ENCODE peak calls at places on chromosomes 6 and 20, in five cellular contexts. One of them, this sample, is unnamed.

GRCh38 chr6:2376429-2377355 is 131.3 kb upstream of the GMDS start:
- DNase-seq in H1: no peak
- DNase-seq in neuronal stem cell: no peak
- DNase-seq in mesenchymal stem cell: peak
- DNase-seq in H9: no peak
- DNase-seq in this sample: no peak

GRCh38 chr6:78701407-78701806 is 165.9 kb upstream of the IRAK1BP1 start:
- DNase-seq in H9: no peak
- DNase-seq in neuronal stem cell: no peak
- DNase-seq in H1: no peak
- DNase-seq in mesenchymal stem cell: no peak
- DNase-seq in this sample: no peak

GRCh38 chr20:24629668-24630067 is 160.2 kb downstream of the SYNDIG1 start:
- DNase-seq in neuronal stem cell: no peak
- DNase-seq in mesenchymal stem cell: peak
- DNase-seq in H1: no peak
- DNase-seq in H9: no peak
- DNase-seq in this sample: no peak

GRCh38 chr20:8144282-8145245 is 12.5 kb downstream of the PLCB1 start:
- DNase-seq in H9: peak
- DNase-seq in mesenchymal stem cell: peak
- DNase-seq in H1: no peak
- DNase-seq in neuronal stem cell: no peak
- DNase-seq in this sample: no peak

GRCh38 chr20:55881204-55881603 is 124.1 kb downstream of the CBLN4 start:
- DNase-seq in mesenchymal stem cell: no peak
- DNase-seq in H9: no peak
- DNase-seq in H1: no peak
- DNase-seq in neuronal stem cell: no peak
- DNase-seq in this sample: no peak

GRCh38 chr6:2502096-2502997 is 248.4 kb downstream of the MYLK4 start:
- DNase-seq in H1: no peak
- DNase-seq in neuronal stem cell: no peak
- DNase-seq in mesenchymal stem cell: no peak
- DNase-seq in H9: no peak
- DNase-seq in this sample: peak

GRCh38 chr6:121435444-121436069 is at the start of gene GJA1:
- DNase-seq in mesenchymal stem cell: peak
- DNase-seq in H1: peak
- DNase-seq in neuronal stem cell: peak
- DNase-seq in H9: peak
- DNase-seq in this sample: peak

GRCh38 chr20:4038047-4038459 is 22.7 kb upstream of the RNF24 start:
- DNase-seq in H9: peak
- DNase-seq in neuronal stem cell: no peak
- DNase-seq in H1: no peak
- DNase-seq in mesenchymal stem cell: peak
- DNase-seq in this sample: peak

GRCh38 chr20:25745100-25745499 is 48.4 kb upstream of the ZNF337 start:
- DNase-seq in H9: no peak
- DNase-seq in mesenchymal stem cell: no peak
- DNase-seq in neuronal stem cell: no peak
- DNase-seq in H1: no peak
- DNase-seq in this sample: no peak

GRCh38 chr20:25745738-25746137 is 49.1 kb upstream of the ZNF337 start:
- DNase-seq in mesenchymal stem cell: no peak
- DNase-seq in H1: no peak
- DNase-seq in H9: no peak
- DNase-seq in neuronal stem cell: no peak
- DNase-seq in this sample: no peak

GRCh38 chr20:25741088-25741487 is 44.4 kb upstream of the ZNF337 start:
- DNase-seq in H9: no peak
- DNase-seq in H1: no peak
- DNase-seq in neuronal stem cell: no peak
- DNase-seq in mesenchymal stem cell: no peak
- DNase-seq in this sample: no peak

GRCh38 chr20:25739615-25740320 is 43.1 kb upstream of the ZNF337 start:
- DNase-seq in neuronal stem cell: no peak
- DNase-seq in H1: no peak
- DNase-seq in H9: no peak
- DNase-seq in mesenchymal stem cell: no peak
- DNase-seq in this sample: no peak

GRCh38 chr20:25744261-25744660 is 47.6 kb upstream of the ZNF337 start:
- DNase-seq in H1: no peak
- DNase-seq in H9: no peak
- DNase-seq in mesenchymal stem cell: no peak
- DNase-seq in neuronal stem cell: no peak
- DNase-seq in this sample: no peak
- H2BK12ac ChIP-seq in H1: no peak
- H2BK12ac ChIP-seq in H9: no peak
- H2BK12ac ChIP-seq in mesenchymal stem cell: no peak
- H2BK12ac ChIP-seq in neuronal stem cell: no peak
- H2BK12ac ChIP-seq in this sample: no peak

DNA sequence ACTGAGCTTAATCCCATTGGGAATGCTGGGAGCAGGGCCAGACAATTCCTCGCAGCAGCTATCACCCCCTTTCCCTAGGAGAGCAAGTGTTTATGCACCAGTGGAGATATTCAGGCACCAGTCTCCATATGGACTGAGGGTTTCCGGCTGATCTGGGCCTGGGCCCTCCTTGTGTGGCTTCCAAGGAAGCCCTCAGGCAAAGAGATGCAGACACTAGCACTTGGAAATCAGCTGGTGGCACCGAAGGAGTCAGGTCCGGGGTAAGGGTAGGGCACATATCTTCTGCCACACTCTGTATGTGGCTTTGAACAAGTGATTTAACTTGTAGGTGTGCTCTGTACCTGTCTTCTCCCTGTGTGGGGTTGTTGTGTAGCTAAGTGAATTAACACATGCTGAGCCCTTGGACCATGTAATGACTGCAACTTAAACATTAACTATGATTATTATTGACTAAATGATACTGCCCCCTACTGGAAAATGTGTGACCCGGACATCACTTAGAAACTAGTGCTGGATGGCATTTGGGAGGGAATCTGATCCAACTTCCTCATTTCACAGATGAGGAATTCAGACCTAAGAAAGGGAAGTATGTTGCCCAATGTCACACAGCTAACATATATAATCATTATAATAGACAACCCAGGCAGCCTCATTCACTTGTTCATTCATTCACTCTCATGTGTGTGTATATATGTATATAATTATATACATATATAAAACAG is 19.3 kb upstream of the WFDC2 start:
- DNase-seq in mesenchymal stem cell: peak
- DNase-seq in H1: no peak
- DNase-seq in neuronal stem cell: no peak
- DNase-seq in H9: peak
- DNase-seq in this sample: peak
- H2BK12ac ChIP-seq in mesenchymal stem cell: no peak
- H2BK12ac ChIP-seq in H1: no peak
- H2BK12ac ChIP-seq in neuronal stem cell: no peak
- H2BK12ac ChIP-seq in H9: no peak
- H2BK12ac ChIP-seq in this sample: no peak

GRCh38 chr6:56575736-56576135 is 67.0 kb downstream of the DST start:
- DNase-seq in neuronal stem cell: no peak
- DNase-seq in H1: no peak
- DNase-seq in H9: no peak
- DNase-seq in mesenchymal stem cell: no peak
- DNase-seq in this sample: no peak

GRCh38 chr6:56574292-56574691 is 68.4 kb downstream of the DST start:
- DNase-seq in H9: no peak
- DNase-seq in neuronal stem cell: no peak
- DNase-seq in H1: no peak
- DNase-seq in mesenchymal stem cell: no peak
- DNase-seq in this sample: no peak

GRCh38 chr6:56573142-56573541 is 69.5 kb downstream of the DST start:
- DNase-seq in neuronal stem cell: no peak
- DNase-seq in H1: no peak
- DNase-seq in mesenchymal stem cell: no peak
- DNase-seq in H9: no peak
- DNase-seq in this sample: no peak

GRCh38 chr6:56571605-56572004 is 71.1 kb downstream of the DST start:
- DNase-seq in H9: no peak
- DNase-seq in neuronal stem cell: no peak
- DNase-seq in mesenchymal stem cell: no peak
- DNase-seq in H1: no peak
- DNase-seq in this sample: no peak

GRCh38 chr6:56573624-56574023 is 69.1 kb downstream of the DST start:
- DNase-seq in H9: no peak
- DNase-seq in H1: no peak
- DNase-seq in neuronal stem cell: no peak
- DNase-seq in mesenchymal stem cell: peak
- DNase-seq in this sample: no peak
- H2BK12ac ChIP-seq in H9: no peak
- H2BK12ac ChIP-seq in H1: no peak
- H2BK12ac ChIP-seq in neuronal stem cell: no peak
- H2BK12ac ChIP-seq in mesenchymal stem cell: no peak
- H2BK12ac ChIP-seq in this sample: no peak

DNA sequence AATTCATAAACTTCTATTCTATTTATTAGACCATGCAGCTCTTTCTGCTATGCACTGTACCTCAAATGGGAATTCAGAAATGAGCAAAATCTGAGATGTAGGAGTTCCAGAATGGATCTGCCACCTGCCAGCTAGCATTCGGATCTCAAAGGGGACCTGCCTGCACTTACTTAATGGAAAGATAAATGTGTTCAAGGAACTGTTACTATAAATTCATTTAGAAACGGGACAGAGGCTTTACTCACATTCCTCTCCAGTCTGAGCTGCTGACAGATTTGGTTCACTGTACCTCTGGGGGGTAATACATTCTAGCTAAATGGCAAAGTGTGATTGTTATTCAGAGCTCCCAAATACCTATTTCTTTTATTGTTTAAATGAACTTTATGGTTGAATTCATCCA is 384.1 kb downstream of the GRIK2 start:
- DNase-seq in mesenchymal stem cell: no peak
- DNase-seq in neuronal stem cell: no peak
- DNase-seq in H9: no peak
- DNase-seq in H1: no peak
- DNase-seq in this sample: no peak
- H2BK12ac ChIP-seq in mesenchymal stem cell: no peak
- H2BK12ac ChIP-seq in neuronal stem cell: no peak
- H2BK12ac ChIP-seq in H9: no peak
- H2BK12ac ChIP-seq in H1: no peak
- H2BK12ac ChIP-seq in this sample: no peak

GRCh38 chr6:20401403-20402180 is at the start of gene E2F3:
- DNase-seq in mesenchymal stem cell: peak
- DNase-seq in neuronal stem cell: peak
- DNase-seq in H1: peak
- DNase-seq in H9: peak
- DNase-seq in this sample: peak

GRCh38 chr6:20402181-20403079 is 751 bp downstream of the E2F3 start:
- DNase-seq in H9: peak
- DNase-seq in H1: no peak
- DNase-seq in mesenchymal stem cell: peak
- DNase-seq in neuronal stem cell: peak
- DNase-seq in this sample: peak

GRCh38 chr6:20403766-20404640 is 2.3 kb downstream of the E2F3 start:
- DNase-seq in mesenchymal stem cell: peak
- DNase-seq in H9: peak
- DNase-seq in neuronal stem cell: peak
- DNase-seq in H1: no peak
- DNase-seq in this sample: no peak

GRCh38 chr6:20404641-20405032 is 3.0 kb downstream of the E2F3 start:
- DNase-seq in neuronal stem cell: peak
- DNase-seq in mesenchymal stem cell: peak
- DNase-seq in H1: no peak
- DNase-seq in H9: peak
- DNase-seq in this sample: peak

DNA sequence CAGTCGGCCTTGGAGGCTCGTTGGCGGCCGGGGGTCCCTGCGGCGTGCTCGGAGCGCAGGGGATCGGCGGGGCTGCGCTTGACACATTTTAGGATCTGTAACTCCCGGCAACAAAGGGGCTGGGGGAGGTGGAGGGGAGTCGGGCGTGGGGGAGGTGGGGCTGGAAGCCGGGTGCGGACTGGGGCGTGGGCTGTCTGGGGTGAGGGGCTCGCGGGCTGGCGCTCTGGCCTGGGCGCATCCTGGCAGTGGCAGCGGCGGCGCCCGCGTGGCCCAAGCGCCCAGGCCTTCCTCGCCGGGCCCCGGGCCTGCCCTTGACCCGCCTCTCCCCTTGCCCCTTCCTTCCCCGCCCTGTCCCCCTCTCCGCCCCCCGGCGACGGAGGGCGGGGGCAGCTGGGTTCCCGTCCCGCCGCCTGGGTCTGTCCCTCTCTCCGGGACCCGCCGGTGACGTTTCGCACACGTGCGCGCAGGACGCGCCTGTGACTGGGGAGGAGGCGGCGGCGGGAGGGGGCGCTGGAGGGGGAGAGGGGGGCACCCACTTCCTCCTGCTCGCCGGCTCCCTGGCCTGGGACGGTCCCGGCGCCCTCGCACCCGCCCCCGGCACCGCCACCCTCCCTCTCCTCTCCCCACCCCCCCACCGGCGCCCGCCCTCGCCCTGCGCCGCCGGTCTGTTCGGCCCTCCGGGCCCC is 1.5 kb downstream of the E2F3 start:
- DNase-seq in mesenchymal stem cell: peak
- DNase-seq in H1: peak
- DNase-seq in H9: peak
- DNase-seq in neuronal stem cell: peak
- DNase-seq in this sample: peak
- H2BK12ac ChIP-seq in mesenchymal stem cell: no peak
- H2BK12ac ChIP-seq in H1: no peak
- H2BK12ac ChIP-seq in H9: no peak
- H2BK12ac ChIP-seq in neuronal stem cell: no peak
- H2BK12ac ChIP-seq in this sample: peak

GRCh38 chr6:28525496-28526039 is at the start of gene GPX5:
- DNase-seq in H1: no peak
- DNase-seq in mesenchymal stem cell: peak
- DNase-seq in H9: no peak
- DNase-seq in neuronal stem cell: no peak
- DNase-seq in this sample: no peak

GRCh38 chr6:28522594-28523557 is 2.8 kb upstream of the GPX5 start:
- DNase-seq in mesenchymal stem cell: no peak
- DNase-seq in neuronal stem cell: no peak
- DNase-seq in H9: no peak
- DNase-seq in H1: no peak
- DNase-seq in this sample: no peak
- H2BK12ac ChIP-seq in mesenchymal stem cell: no peak
- H2BK12ac ChIP-seq in neuronal stem cell: no peak
- H2BK12ac ChIP-seq in H9: no peak
- H2BK12ac ChIP-seq in H1: no peak
- H2BK12ac ChIP-seq in this sample: no peak

GRCh38 chr20:50446351-50447101 is 63.7 kb upstream of the PTPN1 start:
- DNase-seq in neuronal stem cell: no peak
- DNase-seq in mesenchymal stem cell: no peak
- DNase-seq in H1: no peak
- DNase-seq in H9: no peak
- DNase-seq in this sample: no peak
- H2BK12ac ChIP-seq in neuronal stem cell: no peak
- H2BK12ac ChIP-seq in mesenchymal stem cell: peak
- H2BK12ac ChIP-seq in H1: no peak
- H2BK12ac ChIP-seq in H9: no peak
- H2BK12ac ChIP-seq in this sample: no peak

GRCh38 chr20:53737404-53738038 is 143.9 kb upstream of the ZNF217 start:
- DNase-seq in mesenchymal stem cell: peak
- DNase-seq in H1: no peak
- DNase-seq in H9: no peak
- DNase-seq in neuronal stem cell: no peak
- DNase-seq in this sample: peak
- H2BK12ac ChIP-seq in mesenchymal stem cell: peak
- H2BK12ac ChIP-seq in H1: peak
- H2BK12ac ChIP-seq in H9: no peak
- H2BK12ac ChIP-seq in neuronal stem cell: no peak
- H2BK12ac ChIP-seq in this sample: peak

GRCh38 chr6:22568854-22569253 is 512 bp upstream of the HDGFL1 start:
- DNase-seq in mesenchymal stem cell: no peak
- DNase-seq in H9: no peak
- DNase-seq in neuronal stem cell: no peak
- DNase-seq in H1: no peak
- DNase-seq in this sample: no peak
- H2BK12ac ChIP-seq in mesenchymal stem cell: peak
- H2BK12ac ChIP-seq in H9: no peak
- H2BK12ac ChIP-seq in neuronal stem cell: no peak
- H2BK12ac ChIP-seq in H1: no peak
- H2BK12ac ChIP-seq in this sample: no peak

This sample was measured in trophoblast cell.